ENCODE peak calls at places on chromosome 3, in seven cellular contexts. I is neural progenitor cell, X is choroid plexus epithelial cell, Z is NCI-H748 treated with DMSO at 0.1 percent for 48 hours, A is aorta, U is endothelial cell, K is HTR-8/SVneo. J is an unnamed sample.

GRCh38 chr3:57228734-57229505 is 1.4 kb downstream of the APPL1 start:
- DNase-seq in K (peak; percentile 41), Z (no peak), A (no peak), X (peak; percentile 49), I (no peak), U (no peak), J (no peak)

GRCh38 chr3:124860599-124860998 is 26.6 kb downstream of the ITGB5 start:
- DNase-seq in Z (no peak), K (peak; percentile 86), A (peak; percentile 88), X (peak; percentile 96), U (no peak), I (no peak), J (peak; percentile 94)

GRCh38 chr3:39971450-39972081 is 162.2 kb downstream of the MYRIP start:
- DNase-seq in A (no peak), U (no peak), K (no peak), Z (no peak), I (no peak), X (no peak), J (no peak)

GRCh38 chr3:183542355-183542754 is 13.2 kb downstream of the KLHL6 start:
- DNase-seq in Z (no peak), K (no peak), I (no peak), A (no peak), U (no peak), X (no peak), J (no peak)

GRCh38 chr3:9976736-9977709 is 9.6 kb downstream of the EMC3 start:
- DNase-seq in I (no peak), K (peak; percentile 85), Z (no peak), U (no peak), X (peak; percentile 98), A (peak; percentile 80), J (peak; percentile 93)

GRCh38 chr3:2568073-2568671 is 469.5 kb downstream of the CNTN4 start:
- DNase-seq in A (no peak), U (no peak), K (no peak), X (no peak), I (no peak), Z (no peak), J (no peak)

GRCh38 chr3:294096-294495 is 97.5 kb downstream of the CHL1 start:
- DNase-seq in U (no peak), I (no peak), A (no peak), K (no peak), X (no peak), Z (no peak), J (no peak)

GRCh38 chr3:69209413-69209812 is 87.0 kb upstream of the LMOD3 start:
- DNase-seq in A (no peak), U (no peak), Z (no peak), I (no peak), X (no peak), K (no peak), J (no peak)

GRCh38 chr3:163614886-163615285 is 1463.4 kb downstream of the SI start:
- DNase-seq in U (no peak), K (no peak), A (no peak), X (no peak), Z (no peak), I (no peak), J (no peak)

GRCh38 chr3:166123576-166123975 is 286.4 kb upstream of the BCHE start:
- DNase-seq in K (peak; percentile 3), Z (no peak), A (no peak), X (no peak), U (no peak), I (no peak), J (no peak)

GRCh38 chr3:182609575-182610156 is 183.6 kb upstream of the ATP11B start:
- DNase-seq in K (no peak), U (no peak), I (no peak), X (no peak), Z (peak; percentile 57), A (no peak), J (no peak)

GRCh38 chr3:61663728-61664492 is 102.5 kb downstream of the PTPRG start:
- DNase-seq in A (no peak), X (peak; percentile 98), I (peak; percentile 23), Z (no peak), U (no peak), K (peak; percentile 81), J (peak; percentile 36)

GRCh38 chr3:76638006-76638405 is 401.9 kb upstream of the ROBO2 start:
- DNase-seq in I (no peak), U (no peak), X (peak; percentile 27), A (no peak), K (no peak), Z (no peak), J (no peak)

GRCh38 chr3:126212629-126213375 is 32.4 kb upstream of the ALDH1L1 start:
- DNase-seq in Z (peak; percentile 7), X (peak; percentile 64), K (no peak), A (peak; percentile 63), I (peak; percentile 93), U (peak; percentile 75), J (peak; percentile 21)

J was measured in A549.